ENCODE peak calls at places on chromosomes 16 and 17, in eight cellular contexts. X is prostate gland; C is CD8-positive, alpha-beta T cell; T is HL-60; E is brain microvascular endothelial cell; F is sigmoid colon; P is AG04450; Z is psoas muscle. S is an unnamed sample.

GRCh38 chr17:40025991-40026815 is 11.0 kb downstream of the CSF3 start:
- DNase-seq in X (peak; percentile 62), P (no peak), C (peak; percentile 76), Z (no peak), F (no peak), T (no peak), E (peak; percentile 29), S (no peak)

GRCh38 chr17:57524790-57525543 is 220.1 kb downstream of the CCDC182 start:
- DNase-seq in E (peak; percentile 9), X (no peak), F (no peak), Z (no peak), P (no peak), T (no peak), C (no peak), S (no peak)

GRCh38 chr16:19872935-19873334 is 11.7 kb downstream of the GPRC5B start:
- DNase-seq in T (no peak), Z (no peak), X (no peak), E (no peak), C (no peak), P (no peak), F (no peak), S (no peak)

GRCh38 chr17:20981046-20981920 is 61.5 kb downstream of the USP22 start:
- DNase-seq in C (no peak), P (no peak), F (no peak), Z (no peak), E (no peak), X (no peak), T (no peak), S (no peak)

GRCh38 chr16:27448531-27449433 is 46.8 kb downstream of the IL21R start:
- DNase-seq in F (no peak), X (no peak), T (no peak), Z (no peak), C (no peak), E (no peak), P (no peak), S (no peak)

GRCh38 chr17:55454906-55455474 is 33.4 kb upstream of the MMD start:
- DNase-seq in T (no peak), P (peak; percentile 90), Z (no peak), F (no peak), E (peak; percentile 45), X (peak; percentile 10), C (no peak), S (no peak)

GRCh38 chr17:47281246-47281645 is 27.6 kb downstream of the ITGB3 start:
- DNase-seq in E (no peak), C (no peak), Z (no peak), F (no peak), X (no peak), T (no peak), P (no peak), S (no peak)

GRCh38 chr17:75487351-75488070 is 27.8 kb downstream of the CASKIN2 start:
- DNase-seq in X (no peak), T (peak; percentile 89), F (peak; percentile 64), P (no peak), Z (peak; percentile 45), E (peak; percentile 12), C (peak; percentile 84), S (no peak)

GRCh38 chr16:24536671-24537070 is 2.7 kb upstream of the RBBP6 start:
- DNase-seq in X (no peak), T (no peak), P (no peak), F (no peak), E (no peak), C (no peak), Z (no peak), S (no peak)

GRCh38 chr16:18782697-18783429 is 7.3 kb downstream of the RPS15A start:
- DNase-seq in T (no peak), F (no peak), P (no peak), E (no peak), C (no peak), X (no peak), Z (no peak), S (no peak)

GRCh38 chr16:84024854-84025253 is 17.7 kb downstream of the SLC38A8 start:
- DNase-seq in C (no peak), F (no peak), Z (no peak), T (no peak), E (peak; percentile 64), P (no peak), X (no peak), S (no peak)

GRCh38 chr16:85431431-85432124 is 181.5 kb upstream of the GSE1 start:
- DNase-seq in F (peak; percentile 53), Z (peak; percentile 9), P (no peak), X (no peak), T (no peak), E (no peak), C (no peak), S (no peak)

GRCh38 chr17:59853168-59853918 is 39.4 kb downstream of the TUBD1 start:
- DNase-seq in X (peak; percentile 77), C (no peak), T (peak; percentile 23), E (peak; percentile 84), Z (no peak), P (peak; percentile 97), F (peak; percentile 65), S (no peak)

GRCh38 chr16:81814751-81815428 is 35.8 kb downstream of the PLCG2 start:
- DNase-seq in F (no peak), C (no peak), E (no peak), P (no peak), Z (no peak), X (no peak), T (no peak), S (no peak)
- H3K27ac ChIP-seq in F (no peak overlapping the region), C (no peak overlapping the region), E (no peak overlapping the region), P (no peak overlapping the region), Z (no peak overlapping the region), X (no peak overlapping the region), T (no peak overlapping the region), S (no peak overlapping the region)

GRCh38 chr17:51491416-51491815 is 231.1 kb downstream of the UTP18 start:
- DNase-seq in E (no peak), C (no peak), F (no peak), Z (no peak), P (no peak), X (no peak), T (no peak), S (no peak)

GRCh38 chr17:51486091-51486490 is 225.7 kb downstream of the UTP18 start:
- DNase-seq in E (no peak), P (no peak), C (no peak), Z (no peak), F (no peak), T (no peak), X (peak; percentile 47), S (no peak)

GRCh38 chr17:51486885-51487520 is 226.7 kb downstream of the UTP18 start:
- DNase-seq in E (no peak), C (no peak), T (no peak), X (no peak), P (no peak), Z (no peak), F (no peak), S (no peak)

GRCh38 chr17:51493206-51493605 is 232.9 kb downstream of the UTP18 start:
- DNase-seq in F (no peak), E (no peak), C (no peak), Z (no peak), X (no peak), P (no peak), T (no peak), S (no peak)

GRCh38 chr17:51487947-51488346 is 227.6 kb downstream of the UTP18 start:
- DNase-seq in Z (no peak), C (no peak), E (no peak), P (no peak), T (peak; percentile 1), X (no peak), F (no peak), S (no peak)
- TF ChIP-seq CTCF in Z (no peak), C (no peak), E (no peak), P (no peak), T (no peak), X (no peak), F (no peak), S (no peak)

DNA sequence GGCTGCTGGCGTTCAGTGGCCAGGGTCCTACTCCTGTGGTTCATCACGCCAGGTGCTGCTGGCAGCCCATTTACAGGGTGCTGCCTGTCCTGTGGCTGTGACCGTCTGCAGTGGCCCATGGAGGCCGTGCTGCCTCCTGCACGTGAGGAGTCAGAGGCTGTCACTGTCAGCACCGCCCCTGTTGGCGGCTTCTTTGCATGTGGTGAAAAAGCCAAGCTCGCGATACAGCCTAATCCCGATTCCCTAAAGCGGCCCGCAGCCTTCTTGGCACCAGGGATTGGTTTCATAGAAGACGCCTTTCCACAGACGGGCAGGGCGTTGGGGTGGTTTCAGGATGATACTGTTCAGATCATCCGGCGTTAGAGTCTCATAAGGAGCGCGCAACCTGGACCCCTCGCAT is 35.3 kb downstream of the RAB11FIP3 start:
- DNase-seq in T (no peak), E (no peak), P (no peak), Z (no peak), C (no peak), F (no peak), X (no peak), S (no peak)
- H3K27ac ChIP-seq in T (no peak overlapping the region), E (no peak overlapping the region), P (no peak overlapping the region), Z (no peak overlapping the region), C (no peak overlapping the region), F (no peak overlapping the region), X (no peak overlapping the region), S (no peak overlapping the region)

GRCh38 chr16:50247123-50247905 is 19.0 kb upstream of the ADCY7 start:
- DNase-seq in T (no peak), X (no peak), F (peak; percentile 61), Z (no peak), C (no peak), P (no peak), E (no peak), S (no peak)

GRCh38 chr16:50244140-50244503 is 22.2 kb upstream of the ADCY7 start:
- DNase-seq in C (no peak), P (no peak), T (no peak), X (no peak), F (no peak), E (peak; percentile 38), Z (no peak), S (peak; percentile 52)

GRCh38 chr16:50244504-50245416 is 21.6 kb upstream of the ADCY7 start:
- DNase-seq in F (no peak), P (no peak), Z (no peak), T (no peak), X (no peak), C (no peak), E (no peak), S (peak; percentile 65)

GRCh38 chr16:50246299-50247122 is 19.8 kb upstream of the ADCY7 start:
- DNase-seq in Z (no peak), E (no peak), P (no peak), T (no peak), C (no peak), X (no peak), F (peak; percentile 67), S (no peak)

DNA sequence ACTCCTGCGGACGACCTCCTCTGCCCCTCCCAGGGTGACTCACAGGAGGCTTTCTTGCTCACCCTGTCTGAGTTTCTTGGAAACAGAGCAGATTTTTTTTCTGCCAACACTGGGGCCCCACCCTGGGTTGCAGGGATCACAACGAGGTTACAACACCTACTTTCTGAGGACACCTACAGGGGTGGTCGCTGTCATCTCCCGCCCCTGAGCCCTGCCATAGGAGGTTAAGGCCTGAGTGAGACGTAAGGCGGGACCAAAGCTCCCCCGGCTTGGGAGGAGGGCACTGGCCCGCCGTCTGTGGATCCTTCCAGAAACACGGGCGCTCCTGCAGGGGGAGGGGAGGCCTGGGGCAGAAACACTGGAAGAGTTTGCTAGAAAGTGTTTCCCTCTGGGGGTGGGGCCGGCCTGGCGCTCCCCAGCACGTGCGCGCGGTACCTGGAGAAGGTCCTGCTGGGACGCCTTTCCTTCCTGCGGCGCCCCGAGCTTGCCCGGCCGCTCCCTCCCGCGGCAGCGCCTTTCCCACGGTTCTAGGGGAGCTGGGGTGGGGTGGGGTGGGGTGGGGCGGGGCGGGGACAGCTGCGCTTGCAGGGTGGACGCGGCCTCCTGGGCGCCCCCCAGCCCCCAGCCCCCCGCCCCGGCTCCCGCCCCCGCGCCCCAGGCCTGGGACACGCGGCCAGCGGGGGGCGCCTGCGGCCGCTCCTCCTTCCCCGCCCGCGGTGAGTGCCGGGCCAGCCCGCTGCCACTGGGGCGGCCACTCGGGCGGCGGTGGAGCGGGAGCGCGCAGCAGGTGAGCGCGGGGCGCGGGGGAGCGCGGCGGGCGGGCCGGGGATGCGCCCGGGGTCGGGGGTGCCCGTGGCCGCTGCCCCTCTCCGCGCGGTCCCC is 20.7 kb upstream of the ADCY7 start:
- DNase-seq in F (no peak), Z (peak; percentile 55), C (peak; percentile 69), E (peak; percentile 47), P (no peak), X (no peak), T (peak; percentile 21), S (no peak)
- TF ChIP-seq CTCF in F (no peak), Z (peak; percentile 40), C (no peak), E (no peak), P (no peak), X (peak; percentile 23), T (no peak), S (no peak)